ENCODE peak calls at places on chromosomes 5 and 9, in ten cellular contexts. O is hepatocyte; Y is Peyer's patch; C is colonic mucosa; H is upper lobe of left lung; I is HepG2; T is CD8-positive, alpha-beta memory T cell; U is thoracic aorta; J is BJ; M is ovary. Z is an unnamed sample.

GRCh38 chr5:13994606-13995336 is 50.3 kb upstream of the DNAH5 start:
- DNase-seq in O (no peak), Y (no peak), C (no peak), H (no peak), I (no peak), T (no peak), U (no peak), J (no peak), M (no peak), Z (no peak)

GRCh38 chr5:38518341-38518740 is 38.1 kb downstream of the LIFR start:
- DNase-seq in O (no peak), Y (no peak), C (no peak), H (no peak), I (no peak), T (no peak), U (no peak), J (no peak), M (no peak), Z (no peak)

GRCh38 chr5:112186401-112186990 is 232.6 kb downstream of the EPB41L4A start:
- DNase-seq in O (peak; percentile 68), Y (no peak), C (peak; percentile 19), H (no peak), I (peak; percentile 35), T (no peak), U (no peak), J (no peak), M (no peak), Z (no peak)

GRCh38 chr9:137702615-137703379 is 84.0 kb downstream of the EHMT1 start:
- DNase-seq in O (no peak), Y (no peak), C (no peak), H (no peak), I (no peak), T (no peak), U (no peak), J (no peak), M (no peak), Z (no peak)

GRCh38 chr5:329106-329757 is 7.7 kb downstream of the AHRR start:
- DNase-seq in O (no peak), Y (no peak), C (no peak), H (no peak), I (no peak), T (no peak), U (no peak), J (no peak), M (no peak), Z (no peak)

GRCh38 chr9:128162215-128163026 is 2.4 kb downstream of the BBLN start:
- DNase-seq in O (no peak), Y (no peak), C (no peak), H (no peak), I (no peak), T (no peak), U (peak; percentile 39), J (no peak), M (peak; percentile 48), Z (no peak)

GRCh38 chr5:180173198-180173544 is 35.8 kb downstream of the RASGEF1C start:
- DNase-seq in O (no peak), Y (no peak), C (no peak), H (no peak), I (no peak), T (no peak), U (no peak), J (no peak), M (no peak), Z (no peak)

GRCh38 chr9:4734150-4734549 is 6.9 kb downstream of the AK3 start:
- DNase-seq in O (no peak), Y (no peak), C (no peak), H (no peak), I (no peak), T (no peak), U (no peak), J (no peak), M (no peak), Z (no peak)

GRCh38 chr9:133580416-133580738 is 28.8 kb downstream of the FAM163B start:
- DNase-seq in O (no peak), Y (no peak), C (no peak), H (no peak), I (no peak), T (no peak), U (no peak), J (no peak), M (no peak), Z (no peak)

GRCh38 chr9:133582501-133583045 is 26.6 kb downstream of the FAM163B start:
- DNase-seq in O (no peak), Y (no peak), C (no peak), H (no peak), I (no peak), T (no peak), U (no peak), J (no peak), M (no peak), Z (no peak)

GRCh38 chr9:133583111-133583510 is 26.1 kb downstream of the FAM163B start:
- DNase-seq in O (no peak), Y (no peak), C (no peak), H (no peak), I (no peak), T (no peak), U (no peak), J (no peak), M (no peak), Z (no peak)

GRCh38 chr9:133580971-133581370 is 28.2 kb downstream of the FAM163B start:
- DNase-seq in O (no peak), Y (no peak), C (no peak), H (no peak), I (no peak), T (no peak), U (no peak), J (no peak), M (no peak), Z (no peak)

GRCh38 chr9:133581553-133582343 is 27.4 kb downstream of the FAM163B start:
- DNase-seq in O (peak; percentile 81), Y (no peak), C (no peak), H (no peak), I (no peak), T (no peak), U (no peak), J (no peak), M (peak; percentile 72), Z (no peak)
- H3K4me3 ChIP-seq in O (no peak overlapping the region), Y (no peak overlapping the region), C (no peak overlapping the region), H (no peak overlapping the region), I (no peak overlapping the region), T (no peak overlapping the region), U (no peak overlapping the region), J (no peak overlapping the region), M (no peak overlapping the region), Z (no peak overlapping the region)

GRCh38 chr5:142008813-142009212 is 4.0 kb downstream of the GNPDA1 start:
- DNase-seq in O (no peak), Y (no peak), C (no peak), H (no peak), I (no peak), T (no peak), U (no peak), J (no peak), M (no peak), Z (no peak)
- H3K36me3 ChIP-seq in O (no peaks in the 10 kb centered on the region), Y (no peaks in the 10 kb centered on the region), C (no peaks in the 10 kb centered on the region), H (peaks cover 8% of the 10 kb centered on the region), I (peaks cover 29% of the 10 kb centered on the region), T (peaks cover 10% of the 10 kb centered on the region), U (peaks cover 14% of the 10 kb centered on the region), J (peaks cover 10% of the 10 kb centered on the region), M (no peaks in the 10 kb centered on the region), Z (no peaks in the 10 kb centered on the region)

DNA sequence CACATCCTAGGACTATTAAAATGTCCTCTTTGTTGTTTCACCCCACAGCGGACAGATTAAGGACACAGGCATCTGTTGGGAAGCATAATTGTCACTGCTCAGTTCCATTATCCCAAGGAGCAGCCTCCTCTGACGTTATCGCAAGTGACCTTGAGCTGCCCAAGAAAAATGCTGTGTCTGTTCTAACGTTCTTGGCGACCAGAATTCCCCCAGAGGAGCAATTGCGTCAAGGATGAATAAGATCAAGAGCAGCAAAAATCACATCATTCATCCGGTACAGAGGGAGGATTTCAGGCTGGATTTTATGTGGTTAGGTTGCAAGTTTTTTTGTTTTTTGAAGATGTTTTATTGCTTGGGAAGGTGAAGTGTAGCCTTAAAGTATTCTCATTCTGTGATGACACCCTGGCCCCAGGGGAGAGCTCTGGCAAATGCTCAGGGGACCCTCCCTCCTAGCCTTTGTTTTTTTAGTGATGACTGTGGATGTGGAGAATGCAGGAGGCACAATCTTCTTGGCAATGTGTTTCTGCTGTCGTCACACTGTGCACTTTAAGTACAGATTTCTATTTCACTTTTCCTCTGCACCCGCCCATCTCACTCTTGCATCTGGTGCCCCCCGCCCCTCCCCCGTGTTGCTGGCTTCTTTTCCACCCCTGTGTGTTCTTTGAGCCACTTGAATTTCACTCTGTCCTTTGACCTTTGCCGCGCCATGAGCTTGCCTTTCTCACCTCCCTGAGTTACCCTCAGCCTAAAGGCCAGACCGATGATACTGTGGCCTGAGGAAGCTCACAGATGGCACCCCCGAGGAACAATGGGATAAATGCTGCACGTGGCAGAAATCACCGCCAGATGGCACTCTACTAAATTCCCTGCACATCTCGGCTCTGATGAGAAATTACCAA is 308.4 kb downstream of the RAB3C start:
- DNase-seq in O (peak; percentile 68), Y (peak; percentile 64), C (peak; percentile 69), H (peak; percentile 59), I (peak; percentile 24), T (peak; percentile 38), U (peak; percentile 41), J (peak; percentile 24), M (peak; percentile 77), Z (no peak)
- H3K4me3 ChIP-seq in O (no peak overlapping the region), Y (no peak overlapping the region), C (no peak overlapping the region), H (no peak overlapping the region), I (no peak overlapping the region), T (no peak overlapping the region), U (peak overlapping the region; percentile 59), J (peak overlapping the region; percentile 30), M (no peak overlapping the region), Z (no peak overlapping the region)

GRCh38 chr9:133369923-133370322 is 5.9 kb downstream of the SURF4 start:
- DNase-seq in O (no peak), Y (no peak), C (no peak), H (no peak), I (no peak), T (peak; percentile 13), U (no peak), J (no peak), M (no peak), Z (no peak)

GRCh38 chr9:133369419-133369818 is 6.4 kb downstream of the SURF4 start:
- DNase-seq in O (no peak), Y (no peak), C (no peak), H (no peak), I (no peak), T (no peak), U (no peak), J (no peak), M (no peak), Z (no peak)

GRCh38 chr9:133367778-133368177 is 8.1 kb downstream of the SURF4 start:
- DNase-seq in O (no peak), Y (no peak), C (no peak), H (no peak), I (no peak), T (no peak), U (no peak), J (no peak), M (no peak), Z (no peak)

GRCh38 chr9:133367221-133367620 is 8.6 kb downstream of the SURF4 start:
- DNase-seq in O (no peak), Y (no peak), C (no peak), H (no peak), I (no peak), T (no peak), U (no peak), J (no peak), M (no peak), Z (no peak)

DNA sequence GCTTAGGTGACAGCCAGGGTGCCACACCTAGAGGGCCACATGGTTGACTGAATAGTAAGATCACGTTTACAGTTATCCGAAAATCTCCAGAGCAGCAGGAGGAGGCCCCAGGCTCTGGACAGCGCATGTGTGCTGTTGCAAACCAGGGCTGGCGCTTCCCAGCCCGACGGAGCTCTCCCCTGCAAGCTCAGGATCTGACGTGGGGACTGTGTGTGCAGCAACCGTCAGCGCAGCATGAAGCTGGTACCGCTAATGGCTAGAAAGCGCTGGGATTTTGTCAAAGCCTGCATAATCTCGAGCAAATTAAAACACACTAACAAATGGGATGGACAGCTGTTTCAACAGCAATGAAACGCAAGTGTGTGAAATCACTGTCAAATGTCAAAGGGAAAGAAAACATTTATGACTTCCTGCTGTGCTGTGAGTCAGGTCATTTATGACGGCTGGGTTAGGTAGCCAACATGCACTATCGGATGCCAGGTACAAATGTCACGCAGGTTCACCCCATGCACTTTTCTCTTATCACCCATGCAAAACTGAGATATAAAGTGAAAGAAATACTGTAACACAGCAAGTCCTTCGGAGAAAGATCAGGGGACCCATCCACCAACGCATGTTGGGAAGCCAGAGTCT is 7.5 kb downstream of the SURF4 start:
- DNase-seq in O (peak; percentile 56), Y (no peak), C (peak; percentile 60), H (no peak), I (no peak), T (no peak), U (no peak), J (no peak), M (no peak), Z (no peak)
- H3K36me3 ChIP-seq in O (no peaks in the 10 kb centered on the region), Y (no peaks in the 10 kb centered on the region), C (peaks cover 8% of the 10 kb centered on the region), H (peaks cover 33% of the 10 kb centered on the region), I (peaks cover 97% of the 10 kb centered on the region), T (peaks cover 36% of the 10 kb centered on the region), U (peaks cover 38% of the 10 kb centered on the region), J (peaks cover 46% of the 10 kb centered on the region), M (no peaks in the 10 kb centered on the region), Z (peaks cover 58% of the 10 kb centered on the region)